ENCODE peak calls at places on chromosomes 6 and 20, in ten cellular contexts. I is A549, M is tibial nerve, Q is transverse colon, K is heart left ventricle, L is prostate gland, H is erythroblast, B is GM12891, P is uterus, S is HCT116. D is an unnamed sample.

GRCh38 chr6:1524040-1524480 is 85.7 kb upstream of the FOXC1 start:
- DNase-seq in P (no peak), M (peak), Q (peak), H (peak), I (peak), B (peak), S (peak), L (peak), K (peak), D (no peak)

GRCh38 chr6:14706378-14706929 is 539.4 kb upstream of the JARID2 start:
- DNase-seq in K (peak), I (peak), L (no peak), B (no peak), H (peak), P (peak), Q (peak), S (peak), M (no peak), D (peak)

GRCh38 chr6:157530126-157530525 is 149.1 kb downstream of the ZDHHC14 start:
- DNase-seq in P (no peak), B (no peak), Q (no peak), K (no peak), M (no peak), L (no peak), S (no peak), I (no peak), H (no peak), D (no peak)

GRCh38 chr6:18327621-18328548 is 59.3 kb upstream of the RNF144B start:
- DNase-seq in I (no peak), K (no peak), H (peak), Q (peak), L (peak), B (no peak), M (no peak), S (no peak), P (peak), D (no peak)

GRCh38 chr20:35404614-35405259 is 7.0 kb downstream of the UQCC1 start:
- DNase-seq in Q (no peak), K (no peak), S (no peak), M (no peak), H (no peak), P (no peak), I (no peak), L (no peak), B (peak), D (no peak)

GRCh38 chr20:10376271-10377075 is 57.5 kb downstream of the MKKS start:
- DNase-seq in S (no peak), B (no peak), K (no peak), H (no peak), M (no peak), I (no peak), L (no peak), Q (no peak), P (no peak), D (no peak)

GRCh38 chr6:21598662-21599061 is 5.1 kb downstream of the SOX4 start:
- DNase-seq in Q (no peak), K (no peak), S (no peak), I (no peak), B (no peak), M (no peak), P (no peak), L (no peak), H (no peak), D (no peak)

GRCh38 chr20:41989935-41990635 is 371.9 kb upstream of the CHD6 start:
- DNase-seq in L (no peak), B (no peak), K (no peak), M (no peak), I (no peak), S (no peak), H (no peak), P (no peak), Q (no peak), D (no peak)

GRCh38 chr6:116572162-116572561 is 858 bp downstream of the RWDD1 start:
- DNase-seq in I (no peak), B (no peak), P (no peak), L (no peak), S (no peak), Q (peak), K (no peak), M (no peak), H (peak), D (no peak)

GRCh38 chr20:14055127-14055742 is 59.9 kb downstream of the MACROD2 start:
- DNase-seq in B (no peak), Q (no peak), P (peak), S (peak), L (peak), M (no peak), K (no peak), I (peak), H (peak), D (no peak)

GRCh38 chr6:52400316-52401041 is 19.7 kb upstream of the EFHC1 start:
- DNase-seq in Q (no peak), S (no peak), H (no peak), P (no peak), K (no peak), I (no peak), M (no peak), L (no peak), B (no peak), D (no peak)

DNA sequence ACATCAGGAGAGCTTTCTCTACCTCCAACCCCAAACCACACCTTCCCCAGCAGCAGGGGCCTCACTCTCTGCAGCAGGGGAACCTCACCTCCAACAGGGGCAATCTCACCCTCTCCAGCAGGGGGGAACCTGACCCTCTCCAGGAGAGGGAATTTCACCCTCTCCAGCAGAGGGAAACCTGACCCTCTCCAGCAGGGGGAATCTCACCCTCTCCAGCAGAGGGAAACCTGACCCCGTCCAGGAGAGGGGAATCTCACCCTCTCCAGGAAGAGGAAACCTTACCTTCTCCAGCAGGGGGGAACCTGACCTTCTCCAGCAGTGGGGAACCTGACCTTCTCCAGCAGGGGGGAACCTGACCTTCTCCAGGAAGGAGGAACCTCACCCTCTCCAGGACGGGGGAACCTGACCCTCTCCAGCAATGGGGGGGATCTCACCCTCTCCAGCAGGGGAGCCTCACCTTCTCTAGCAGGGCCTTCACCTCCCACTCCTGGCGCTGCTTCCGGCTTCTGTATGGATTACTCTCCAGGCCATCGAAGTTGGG is 3.1 kb downstream of the B3GALT4 start:
- DNase-seq in P (no peak), Q (no peak), M (no peak), I (peak), L (no peak), B (no peak), K (no peak), H (peak), S (peak), D (no peak)
- TF ChIP-seq POLR2A in P (no peak), Q (no peak), M (no peak), I (no peak), L (no peak), B (no peak), K (no peak), H (no peak), S (no peak), D (no peak)

DNA sequence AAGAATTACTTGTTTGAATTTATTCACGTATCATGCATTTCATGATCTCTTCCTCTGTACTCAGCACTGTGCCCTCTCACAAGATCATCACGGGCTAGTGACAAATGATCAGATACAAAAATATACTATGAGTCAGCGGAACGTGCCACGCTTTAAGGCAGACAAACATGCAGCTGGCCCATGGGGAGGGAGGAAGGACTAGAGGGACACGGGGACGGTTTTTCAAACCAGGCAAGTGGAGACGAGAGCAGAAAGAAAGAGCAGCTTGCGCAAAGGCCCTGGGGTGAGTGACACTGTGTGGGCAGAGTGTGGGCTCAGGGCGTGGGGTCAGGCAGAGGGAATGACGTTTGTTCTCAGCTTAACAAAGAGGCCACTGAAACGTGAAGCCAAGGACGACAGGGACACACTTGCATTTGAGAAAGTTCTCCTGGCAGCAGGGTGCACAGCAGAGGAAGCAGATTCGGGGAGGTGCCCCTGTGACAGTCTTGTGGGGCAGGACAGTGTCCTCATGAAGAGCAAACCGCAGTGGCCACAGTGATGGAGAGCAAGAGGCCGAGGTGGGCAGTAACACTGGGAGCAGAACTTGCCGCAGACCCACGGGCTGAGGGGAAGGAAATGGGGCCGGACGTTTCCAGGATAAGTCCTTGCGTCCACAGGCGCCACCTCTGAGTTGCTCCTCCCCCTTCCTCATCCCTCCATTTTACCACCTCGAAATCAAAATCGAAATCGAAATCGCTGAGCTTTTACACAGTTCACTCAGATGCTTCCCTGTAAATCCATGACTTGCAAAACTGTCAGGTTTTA is 6.9 kb upstream of the RPS6KA2 start:
- DNase-seq in P (no peak), B (no peak), Q (no peak), L (no peak), S (no peak), K (peak), H (peak), I (no peak), M (no peak), D (no peak)
- TF ChIP-seq POLR2A in P (no peak), B (no peak), Q (no peak), L (no peak), S (no peak), K (no peak), H (no peak), I (no peak), M (no peak), D (no peak)

DNA sequence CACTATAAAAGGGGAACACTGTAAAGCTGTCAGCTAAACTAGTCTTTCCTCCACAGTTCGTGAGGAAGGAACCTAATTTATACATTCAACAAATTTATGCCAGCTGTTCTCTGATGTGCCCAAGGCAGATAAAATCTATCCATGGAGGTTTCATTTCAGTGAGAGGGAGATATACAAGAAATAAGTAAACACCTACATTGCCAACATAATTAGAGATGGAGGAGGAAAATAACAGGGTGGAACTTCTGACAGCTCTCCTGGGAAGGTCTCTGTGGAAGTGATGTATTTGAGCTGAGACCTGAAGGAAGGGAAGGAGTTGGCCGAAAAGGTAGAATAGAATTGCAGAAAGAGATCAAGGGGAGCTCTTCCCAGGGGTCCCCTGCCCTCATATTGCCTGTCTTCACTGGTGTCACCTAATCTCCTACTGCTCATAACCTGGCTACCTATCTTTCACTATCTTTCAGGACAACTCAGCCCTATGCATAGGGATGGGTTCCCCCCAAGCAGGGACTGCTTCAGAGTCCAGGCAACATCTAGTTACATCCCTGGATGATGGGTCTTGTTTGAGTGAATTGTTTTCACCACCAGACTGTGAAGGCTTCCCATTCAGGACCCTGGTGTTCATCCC is 1.0 kb upstream of the HECA start:
- DNase-seq in M (no peak), I (no peak), B (no peak), S (no peak), Q (no peak), H (no peak), K (no peak), L (no peak), P (no peak), D (no peak)
- TF ChIP-seq POLR2A in M (no peak), I (no peak), B (no peak), S (no peak), Q (no peak), H (no peak), K (no peak), L (no peak), P (no peak), D (no peak)

GRCh38 chr6:43773050-43773956 is 3.3 kb downstream of the VEGFA start:
- DNase-seq in H (peak), S (peak), I (peak), M (no peak), P (peak), K (peak), L (peak), B (peak), Q (peak), D (peak)
- TF ChIP-seq POLR2A in H (peak), S (no peak), I (no peak), M (no peak), P (no peak), K (peak), L (peak), B (no peak), Q (peak), D (no peak)